ENCODE peak calls at places on chromosomes 4 and X, in four cellular contexts. C is SK-N-SH, L is Ammon's horn, E is fibroblast of lung. W is an unnamed sample.

GRCh38 chr4:124806403-124806802 is 93.9 kb upstream of the ANKRD50 start:
- DNase-seq in L (no peak), E (peak; percentile 83), C (no peak), W (peak; percentile 67)

GRCh38 chrX:100658936-100659335 is 14.9 kb downstream of the SRPX2 start:
- DNase-seq in E (no peak), L (no peak), C (no peak), W (no peak)

GRCh38 chr4:84792366-84793301 is 173.9 kb downstream of the WDFY3 start:
- DNase-seq in L (no peak), E (no peak), C (peak; percentile 65), W (no peak)

GRCh38 chr4:81040175-81040659 is 9.7 kb downstream of the BMP3 start:
- DNase-seq in E (peak; percentile 9), C (peak; percentile 15), L (peak; percentile 36), W (peak; percentile 14)

GRCh38 chr4:186844059-186844681 is 120.5 kb upstream of the FAT1 start:
- DNase-seq in C (no peak), E (peak; percentile 71), L (no peak), W (peak; percentile 44)

GRCh38 chrX:36978886-36979285 is 29.3 kb upstream of the FAM47C start:
- DNase-seq in L (no peak), E (peak; percentile 64), C (no peak), W (peak; percentile 3)

GRCh38 chr4:36394352-36394903 is 113.0 kb downstream of the DTHD1 start:
- DNase-seq in L (no peak), C (no peak), E (no peak), W (no peak)

GRCh38 chr4:2484993-2485392 is 16.1 kb downstream of the RNF4 start:
- DNase-seq in L (peak; percentile 88), E (peak; percentile 9), C (no peak), W (no peak)

GRCh38 chr4:135277116-135277979 is 1075.8 kb upstream of the PABPC4L start:
- DNase-seq in E (peak; percentile 94), C (no peak), L (no peak), W (no peak)

GRCh38 chrX:118974908-118975671 is 672 bp downstream of the LONRF3 start:
- DNase-seq in C (peak; percentile 40), L (peak; percentile 21), E (peak; percentile 10), W (peak; percentile 22)

GRCh38 chr4:25632135-25632534 is 23.5 kb upstream of the SLC34A2 start:
- DNase-seq in L (no peak), C (no peak), E (no peak), W (no peak)

GRCh38 chrX:87679849-87680248 is 162.2 kb downstream of the KLHL4 start:
- DNase-seq in E (no peak), L (no peak), C (no peak), W (no peak)

GRCh38 chrX:136735604-136736003 is 45.1 kb downstream of the ARHGEF6 start:
- DNase-seq in E (no peak), C (no peak), L (no peak), W (no peak)

GRCh38 chr4:27276322-27277073 is 415.9 kb downstream of the STIM2 start:
- DNase-seq in L (no peak), C (no peak), E (peak; percentile 7), W (no peak)

GRCh38 chrX:39144323-39144722 is 343.1 kb downstream of the MID1IP1 start:
- DNase-seq in L (no peak), C (no peak), E (no peak), W (no peak)

GRCh38 chrX:103831342-103831802 is 685 bp downstream of the RAB9B start:
- DNase-seq in C (peak; percentile 16), E (no peak), L (no peak), W (no peak)

GRCh38 chrX:104315555-104315954 is 60.8 kb upstream of the ESX1 start:
- DNase-seq in C (no peak), L (no peak), E (peak; percentile 79), W (no peak)

GRCh38 chr4:123661080-123661737 is 264.6 kb downstream of the SPRY1 start:
- DNase-seq in L (no peak), E (peak; percentile 26), C (peak; percentile 24), W (no peak)

GRCh38 chr4:167868163-167868562 is 224.2 kb upstream of the ANXA10 start:
- DNase-seq in E (peak; percentile 19), L (no peak), C (no peak), W (no peak)

GRCh38 chrX:11886745-11887144 is 128.7 kb downstream of the MSL3 start:
- DNase-seq in E (peak; percentile 77), L (no peak), C (no peak), W (no peak)

GRCh38 chr4:98546910-98547544 is 111.4 kb downstream of the TSPAN5 start:
- DNase-seq in E (peak; percentile 71), L (peak; percentile 74), C (no peak), W (no peak)

GRCh38 chr4:143437937-143438336 is 75.6 kb upstream of the SMARCA5 start:
- DNase-seq in L (no peak), C (no peak), E (no peak), W (no peak)

GRCh38 chr4:144734522-144734921 is 88.6 kb downstream of the HHIP start:
- DNase-seq in E (peak; percentile 86), C (no peak), L (no peak), W (peak; percentile 47)

GRCh38 chr4:109559625-109559982 is 442 bp upstream of the MCUB start:
- DNase-seq in L (no peak), C (peak; percentile 70), E (no peak), W (no peak)

GRCh38 chr4:112075129-112075753 is 70.0 kb upstream of the FAM241A start:
- DNase-seq in C (peak; percentile 50), L (peak; percentile 25), E (peak; percentile 58), W (peak; percentile 60)

GRCh38 chr4:55446578-55446922 is 50.8 kb downstream of the TMEM165 start:
- DNase-seq in E (peak; percentile 39), C (no peak), L (no peak), W (no peak)

GRCh38 chr4:114782842-114783595 is 184.4 kb downstream of the UGT8 start:
- DNase-seq in C (no peak), E (peak; percentile 39), L (no peak), W (no peak)

GRCh38 chr4:118034061-118034785 is at the start of gene NDST3:
- DNase-seq in L (peak; percentile 95), C (peak; percentile 81), E (peak; percentile 77), W (peak; percentile 89)

GRCh38 chr4:76059750-76060149 is 14.8 kb upstream of the ART3 start:
- DNase-seq in E (no peak), L (no peak), C (no peak), W (no peak)

GRCh38 chrX:105701310-105702052 is 120.9 kb upstream of the NRK start:
- DNase-seq in L (no peak), E (peak; percentile 2), C (peak; percentile 0), W (peak; percentile 9)

GRCh38 chr4:106362426-106362825 is 6.2 kb downstream of the GIMD1 start:
- DNase-seq in C (no peak), E (no peak), L (no peak), W (no peak)

GRCh38 chrX:45824471-45824870 is 623.8 kb upstream of the DIPK2B start:
- DNase-seq in E (peak; percentile 97), L (no peak), C (peak; percentile 21), W (peak; percentile 88)

GRCh38 chrX:131675596-131676194 is 131.8 kb downstream of the OR13H1 start:
- DNase-seq in L (no peak), E (peak; percentile 3), C (peak; percentile 35), W (peak; percentile 27)

GRCh38 chrX:99572711-99573110 is 837.4 kb downstream of the PCDH19 start:
- DNase-seq in C (no peak), L (no peak), E (no peak), W (no peak)

GRCh38 chr4:188971125-188971524 is 831.9 kb downstream of the TRIML1 start:
- DNase-seq in C (peak; percentile 9), L (peak; percentile 23), E (peak; percentile 5), W (peak; percentile 16)

W was measured in H4.